ENCODE peak calls at places on chromosomes 12 and 14, in eight cellular contexts. Q is astrocyte of the spinal cord, I is gastrocnemius medialis, M is fibroblast of mammary gland, N is GM20000, P is fibroblast of the aortic adventitia, U is brain microvascular endothelial cell, F is endodermal cell. W is an unnamed sample.

GRCh38 chr12:12779529-12779928 is 5.9 kb upstream of the APOLD1 start:
- DNase-seq in Q (peak; percentile 83), I (no peak), M (peak; percentile 92), N (no peak), P (peak; percentile 90), U (peak; percentile 67), F (no peak), W (no peak)

GRCh38 chr12:126093911-126094310 is 1028.7 kb downstream of the AACS start:
- DNase-seq in Q (peak; percentile 46), I (no peak), M (no peak), N (no peak), P (peak; percentile 51), U (no peak), F (peak; percentile 87), W (no peak)

GRCh38 chr14:55814873-55815272 is 234.9 kb downstream of the KTN1 start:
- DNase-seq in Q (peak; percentile 43), I (no peak), M (peak; percentile 22), N (no peak), P (no peak), U (no peak), F (no peak), W (no peak)

GRCh38 chr14:71725802-71726638 is 206.2 kb upstream of the RGS6 start:
- DNase-seq in Q (peak; percentile 80), I (no peak), M (peak; percentile 89), N (no peak), P (peak; percentile 85), U (peak; percentile 47), F (no peak), W (no peak)

GRCh38 chr14:103273847-103274615 is 60.0 kb upstream of the EIF5 start:
- DNase-seq in Q (no peak), I (no peak), M (no peak), N (no peak), P (no peak), U (no peak), F (no peak), W (no peak)

GRCh38 chr12:25503666-25504065 is 49.4 kb downstream of the LMNTD1 start:
- DNase-seq in Q (no peak), I (no peak), M (no peak), N (no peak), P (no peak), U (no peak), F (no peak), W (no peak)

GRCh38 chr14:65277580-65278270 is 134.8 kb upstream of the FUT8 start:
- DNase-seq in Q (no peak), I (no peak), M (no peak), N (no peak), P (no peak), U (no peak), F (no peak), W (no peak)

GRCh38 chr12:26195250-26195640 is at the start of gene SSPN:
- DNase-seq in Q (peak; percentile 82), I (peak; percentile 68), M (peak; percentile 47), N (peak; percentile 32), P (peak; percentile 63), U (peak; percentile 20), F (peak; percentile 86), W (peak; percentile 13)

GRCh38 chr12:41205070-41205715 is 17.1 kb downstream of the PDZRN4 start:
- DNase-seq in Q (peak; percentile 2), I (no peak), M (no peak), N (no peak), P (no peak), U (no peak), F (no peak), W (no peak)

GRCh38 chr14:67413806-67414769 is 2.1 kb upstream of the PLEK2 start:
- DNase-seq in Q (peak; percentile 90), I (no peak), M (peak; percentile 85), N (no peak), P (peak; percentile 47), U (peak; percentile 85), F (peak; percentile 85), W (peak; percentile 62)

GRCh38 chr14:104650057-104650980 is 39.1 kb upstream of the INF2 start:
- DNase-seq in Q (peak; percentile 55), I (no peak), M (peak; percentile 38), N (peak; percentile 93), P (peak; percentile 52), U (peak; percentile 11), F (peak; percentile 93), W (peak; percentile 83)

GRCh38 chr14:51957950-51958349 is 31.4 kb upstream of the RTRAF start:
- DNase-seq in Q (peak; percentile 61), I (no peak), M (peak; percentile 82), N (no peak), P (peak; percentile 68), U (peak; percentile 27), F (no peak), W (no peak)

GRCh38 chr14:86911506-86911905 is 1081.5 kb downstream of the GALC start:
- DNase-seq in Q (no peak), I (no peak), M (no peak), N (no peak), P (no peak), U (no peak), F (no peak), W (no peak)

GRCh38 chr14:57699947-57700346 is 165.9 kb downstream of the SLC35F4 start:
- DNase-seq in Q (no peak), I (no peak), M (no peak), N (no peak), P (no peak), U (no peak), F (no peak), W (no peak)

GRCh38 chr14:58626441-58626840 is 11.3 kb upstream of the DACT1 start:
- DNase-seq in Q (peak; percentile 53), I (no peak), M (peak; percentile 81), N (no peak), P (peak; percentile 46), U (no peak), F (no peak), W (no peak)

GRCh38 chr14:49892636-49893308 is at the start of gene ARF6:
- DNase-seq in Q (peak; percentile 98), I (peak; percentile 99), M (peak; percentile 95), N (peak; percentile 98), P (peak; percentile 96), U (peak; percentile 96), F (peak; percentile 99), W (peak; percentile 98)

DNA sequence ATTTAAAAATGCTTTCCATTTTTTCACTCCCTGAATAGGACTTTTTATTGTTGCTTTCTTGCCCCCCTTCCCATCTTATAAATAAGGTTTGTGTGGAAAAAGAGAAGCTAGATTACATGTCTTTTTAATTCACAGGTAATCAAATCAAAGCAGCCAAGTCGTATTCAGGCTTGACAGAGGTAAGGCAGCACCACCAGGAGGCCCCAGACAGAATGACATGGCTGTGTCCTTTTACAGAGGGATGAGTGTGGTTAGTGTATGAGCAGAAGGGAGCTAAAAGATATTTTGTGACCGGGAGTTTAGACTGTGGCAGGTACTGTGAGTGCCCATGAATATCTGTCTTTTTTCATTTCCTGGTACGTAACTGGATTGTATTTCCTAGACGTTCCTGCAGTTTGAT is 596.1 kb downstream of the ETNK1 start:
- DNase-seq in Q (no peak), I (no peak), M (peak; percentile 5), N (no peak), P (no peak), U (no peak), F (peak; percentile 82), W (no peak)
- TF ChIP-seq CTCF in Q (peak; percentile 38), I (no peak), M (peak; percentile 33), N (no peak), P (peak; percentile 17), U (peak; percentile 73), F (peak; percentile 97), W (no peak)

GRCh38 chr14:31543969-31544799 is 17.0 kb upstream of the NUBPL start:
- DNase-seq in Q (peak; percentile 9), I (no peak), M (peak; percentile 26), N (no peak), P (peak; percentile 16), U (no peak), F (peak; percentile 46), W (no peak)
- TF ChIP-seq CTCF in Q (peak; percentile 39), I (no peak), M (peak; percentile 37), N (no peak), P (peak; percentile 45), U (peak; percentile 49), F (peak; percentile 66), W (no peak)

GRCh38 chr14:76863724-76864407 is 37.7 kb downstream of the LRRC74A start:
- DNase-seq in Q (no peak), I (peak; percentile 50), M (no peak), N (peak; percentile 55), P (no peak), U (no peak), F (no peak), W (peak; percentile 50)

GRCh38 chr14:76856769-76857168 is 30.6 kb downstream of the LRRC74A start:
- DNase-seq in Q (no peak), I (no peak), M (no peak), N (no peak), P (no peak), U (no peak), F (no peak), W (no peak)

GRCh38 chr14:76866469-76866868 is 40.3 kb downstream of the LRRC74A start:
- DNase-seq in Q (no peak), I (no peak), M (no peak), N (no peak), P (no peak), U (no peak), F (no peak), W (no peak)

GRCh38 chr14:76862546-76863282 is 36.5 kb downstream of the LRRC74A start:
- DNase-seq in Q (no peak), I (no peak), M (no peak), N (no peak), P (no peak), U (no peak), F (no peak), W (peak; percentile 22)

DNA sequence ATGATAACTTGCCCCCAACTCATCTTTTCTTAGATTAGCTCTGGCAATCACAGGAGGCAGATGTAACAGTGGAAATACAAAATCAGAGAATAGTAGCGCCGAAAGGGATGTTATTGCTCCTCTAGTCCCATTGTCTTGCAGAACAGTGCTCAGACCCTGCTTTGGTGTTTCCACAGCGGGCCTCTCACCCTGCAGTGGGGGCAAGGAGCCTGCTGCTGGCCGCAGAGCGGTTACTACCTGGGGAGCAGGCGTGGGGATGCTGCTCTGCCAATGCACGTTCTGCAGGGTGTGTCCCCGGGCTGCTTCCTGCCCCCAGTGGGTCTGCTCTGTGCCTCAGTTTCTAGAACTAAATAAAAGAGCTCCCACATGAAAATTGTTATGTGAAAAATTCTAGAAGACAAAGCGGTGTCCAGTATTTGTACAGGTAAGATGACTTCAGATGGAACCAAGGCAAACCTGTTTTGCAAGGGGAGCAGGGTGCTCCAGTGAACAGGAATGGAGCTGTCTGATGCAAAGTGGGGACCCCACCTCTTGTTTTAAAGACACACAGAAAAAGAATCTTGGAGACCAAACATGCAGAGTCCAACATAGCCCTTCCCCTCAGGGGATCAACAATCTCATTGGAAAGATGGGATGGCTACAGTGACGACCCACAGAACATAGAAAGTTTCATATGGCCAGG is 35.5 kb downstream of the LRRC74A start:
- DNase-seq in Q (no peak), I (no peak), M (no peak), N (no peak), P (no peak), U (no peak), F (no peak), W (no peak)
- TF ChIP-seq CTCF in Q (no peak), I (no peak), M (no peak), N (no peak), P (no peak), U (no peak), F (no peak), W (no peak)

DNA sequence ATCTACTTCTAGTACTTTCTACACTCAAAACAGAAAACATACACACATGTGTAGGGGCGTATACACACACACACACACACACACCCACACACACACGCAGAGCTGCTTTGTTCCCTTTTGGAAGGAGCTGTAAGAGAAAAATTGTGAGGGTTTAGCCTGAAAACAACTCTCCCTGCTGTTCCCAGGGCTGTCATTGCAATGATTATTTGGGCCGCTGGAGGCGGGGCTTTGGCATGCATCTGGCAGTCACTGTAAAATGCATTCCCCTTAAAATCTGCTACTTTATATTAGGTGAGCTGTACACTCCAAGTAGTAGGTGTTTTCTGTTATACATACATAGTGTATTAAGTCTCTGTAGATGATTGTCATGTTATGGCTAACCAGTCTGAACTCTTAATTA is 29.1 kb upstream of the SLC38A2 start:
- DNase-seq in Q (peak; percentile 61), I (no peak), M (peak; percentile 85), N (no peak), P (peak; percentile 84), U (peak; percentile 38), F (peak; percentile 75), W (no peak)
- TF ChIP-seq CTCF in Q (no peak), I (no peak), M (peak; percentile 48), N (no peak), P (peak; percentile 64), U (peak; percentile 49), F (peak; percentile 38), W (no peak)